ENCODE peak calls at places on chromosomes 11 and 22, in four cellular contexts. K, S, P and H are unnamed samples. For H3K36me3, the result is how much of the 10 kb centered on the place peaks cover.

GRCh38 chr11:118715837-118716260 is 36.4 kb upstream of the TREH start:
- DNase-seq in K (no peak), S (no peak), P (no peak), H (no peak)

GRCh38 chr11:134276396-134277175 is 407 bp downstream of the GLB1L3 start:
- DNase-seq in K (no peak), S (no peak), P (no peak), H (no peak)

GRCh38 chr11:88320149-88320559 is 17.4 kb downstream of the CTSC start:
- DNase-seq in K (no peak), S (no peak), P (no peak), H (peak)

GRCh38 chr11:95692526-95693270 is 96.9 kb downstream of the FAM76B start:
- DNase-seq in K (no peak), S (no peak), P (no peak), H (no peak)

GRCh38 chr11:87213444-87213843 is 175.7 kb downstream of the TMEM135 start:
- DNase-seq in K (no peak), S (no peak), P (no peak), H (no peak)

GRCh38 chr22:42967933-42968332 is 47.0 kb downstream of the PACSIN2 start:
- DNase-seq in K (peak), S (no peak), P (no peak), H (no peak)

GRCh38 chr11:19093976-19094375 is 23.0 kb upstream of the ZDHHC13 start:
- DNase-seq in K (no peak), S (peak), P (no peak), H (no peak)

GRCh38 chr22:28600546-28601143 is 79.0 kb downstream of the TTC28 start:
- DNase-seq in K (no peak), S (no peak), P (no peak), H (no peak)

GRCh38 chr11:83865636-83866461 is 579.7 kb upstream of the CCDC90B start:
- DNase-seq in K (no peak), S (no peak), P (no peak), H (no peak)

GRCh38 chr11:28674432-28675076 is 566.4 kb downstream of the METTL15 start:
- DNase-seq in K (no peak), S (peak), P (no peak), H (peak)
- TF ChIP-seq CTCF in K (no peak), S (peak), P (no peak), H (peak)

DNA sequence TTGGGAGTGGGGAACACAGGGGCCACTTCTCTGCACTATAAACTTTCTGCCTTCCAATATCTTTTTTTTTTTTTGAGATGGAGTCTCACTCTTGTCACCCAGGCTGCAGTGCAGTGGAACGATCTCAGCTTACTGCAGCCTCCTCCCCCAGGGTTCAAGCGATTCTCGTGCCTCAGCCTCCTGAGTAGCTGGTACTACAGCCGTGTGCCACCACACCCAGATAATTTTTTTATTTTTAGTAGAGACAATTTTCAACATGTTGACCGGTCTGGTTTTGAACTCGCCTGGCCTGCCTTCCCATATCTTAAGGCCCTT is 1.7 kb downstream of the SLC3A2 start:
- DNase-seq in K (no peak), S (no peak), P (no peak), H (no peak)
- H3K36me3 ChIP-seq in K (under half), S (half or more), P (under half), H (under half)

DNA sequence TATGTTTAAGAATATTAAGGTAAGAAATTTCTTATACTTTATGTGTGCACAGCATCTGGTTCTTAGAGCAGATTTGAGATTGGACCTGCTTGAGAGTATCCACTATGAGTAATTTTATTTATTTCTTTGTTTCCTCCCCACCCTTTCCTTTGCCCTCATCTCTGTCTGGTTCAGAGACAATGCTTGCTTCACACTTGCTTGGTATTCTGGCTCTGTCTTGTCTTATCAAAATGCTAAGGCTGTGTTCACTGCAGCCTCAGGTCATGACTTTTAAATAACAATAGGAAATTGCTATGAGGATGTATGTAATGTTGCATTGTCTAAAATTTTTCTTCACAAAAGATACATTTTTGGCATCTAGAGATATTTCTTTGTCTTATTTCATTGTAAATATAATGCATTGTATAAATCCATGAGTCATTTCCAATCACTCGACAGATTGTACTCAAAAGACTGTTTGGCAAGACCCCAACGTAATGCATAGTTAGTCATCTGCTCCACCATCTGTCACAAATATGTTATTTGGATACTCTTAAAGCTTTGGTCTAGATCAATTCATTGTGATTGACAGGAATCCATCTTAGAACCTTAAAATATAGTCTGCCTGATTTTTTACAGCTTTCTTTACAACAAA is 395.7 kb downstream of the AASDHPPT start:
- DNase-seq in K (no peak), S (no peak), P (no peak), H (no peak)
- TF ChIP-seq CTCF in K (no peak), S (no peak), P (no peak), H (no peak)

DNA sequence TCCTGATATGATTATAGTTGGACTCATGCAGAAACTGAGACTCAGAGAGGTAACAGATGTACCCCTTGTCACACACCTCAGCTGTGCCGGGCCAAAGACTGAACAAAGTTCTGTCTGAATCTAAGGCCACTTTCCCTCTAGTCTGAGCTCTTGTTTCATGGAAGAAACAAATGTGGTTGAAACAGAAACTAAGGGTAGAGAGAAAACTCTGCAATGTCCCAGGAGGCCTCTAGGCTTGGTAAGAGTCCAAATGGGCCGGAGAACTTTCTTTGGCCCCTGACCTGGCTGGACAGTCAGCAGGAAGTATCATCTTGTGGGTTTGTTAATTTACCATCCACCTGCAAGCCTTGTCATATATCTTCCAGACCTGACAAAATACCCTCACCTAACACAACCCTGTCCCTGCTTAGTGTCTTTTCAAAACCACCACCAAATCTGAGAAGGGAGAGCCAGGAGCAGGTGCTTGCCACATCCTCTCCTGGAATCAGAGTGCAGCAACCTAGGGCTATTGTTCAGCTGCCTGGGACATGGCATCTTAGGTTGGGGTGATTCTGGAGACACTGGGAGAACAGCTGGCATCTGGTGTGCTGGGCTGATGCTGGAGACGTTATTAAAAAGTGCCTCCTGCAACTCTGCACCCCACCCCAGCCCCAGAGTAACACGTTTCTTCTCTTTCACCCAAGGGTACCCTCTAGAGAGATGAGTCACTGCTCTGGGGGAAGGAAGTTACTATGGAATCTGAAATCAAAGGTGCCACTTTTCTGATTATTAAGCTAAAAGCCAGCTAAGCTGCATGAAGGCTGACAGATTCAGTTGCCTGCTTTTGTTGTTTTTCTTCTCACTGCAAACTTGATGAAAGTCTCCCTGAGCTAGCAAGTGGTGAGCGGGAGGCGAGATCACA is 126.3 kb upstream of the TIMP3 start:
- DNase-seq in K (no peak), S (no peak), P (no peak), H (no peak)
- H3K36me3 ChIP-seq in K (under half), S (under half), P (under half), H (under half)

DNA sequence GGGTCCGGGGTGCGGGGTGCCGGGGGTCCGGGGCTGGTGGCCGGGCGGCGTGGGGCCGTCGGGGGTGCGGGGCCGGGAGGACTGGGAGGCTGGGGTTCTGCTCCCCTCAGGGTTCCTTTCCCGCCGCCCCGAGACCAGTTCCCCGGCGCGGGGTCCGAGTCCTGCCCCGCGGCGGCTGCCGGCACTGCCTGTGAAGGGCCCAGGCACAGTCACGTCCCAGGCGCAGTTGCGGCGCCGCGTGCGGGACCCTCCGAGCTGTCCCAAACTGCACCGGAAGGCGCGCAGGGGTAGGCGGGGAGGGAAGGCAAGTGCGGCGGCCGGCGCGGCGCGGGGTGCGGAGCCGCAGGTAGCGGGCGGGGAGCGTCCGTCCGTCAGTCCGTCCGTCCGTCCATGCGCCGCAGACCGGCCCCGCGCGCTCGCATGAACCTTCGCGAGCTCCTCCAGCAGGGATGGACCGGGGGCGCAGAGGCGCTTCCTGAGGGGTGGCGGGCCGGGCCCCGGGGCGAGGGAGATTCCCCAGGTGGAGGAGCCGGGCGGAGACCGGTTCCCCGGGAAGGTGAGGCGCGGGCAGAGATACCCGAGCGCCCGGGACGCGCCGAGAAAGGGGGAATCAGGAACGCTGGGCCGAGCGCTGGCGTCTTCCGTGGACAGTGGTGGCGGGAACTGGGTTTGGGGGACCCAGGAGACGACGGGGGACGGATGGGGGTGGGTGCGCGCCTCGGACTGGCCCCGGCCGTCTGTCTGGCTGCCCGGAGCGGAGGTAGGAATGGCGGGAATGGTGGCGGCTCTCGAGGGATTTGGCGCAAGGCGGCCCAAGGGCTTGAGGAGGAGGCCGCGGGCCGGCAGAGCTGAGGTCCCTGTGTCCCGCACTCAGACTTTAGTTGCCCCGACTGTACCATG is 3.1 kb upstream of the ADORA2A start:
- DNase-seq in K (no peak), S (peak), P (no peak), H (no peak)
- TF ChIP-seq CTCF in K (no peak), S (no peak), P (no peak), H (no peak)

GRCh38 chr11:8094656-8095055 is 13.6 kb downstream of the TUB start:
- DNase-seq in K (no peak), S (no peak), P (no peak), H (no peak)
- H3K36me3 ChIP-seq in K (under half), S (under half), P (under half), H (under half)

DNA sequence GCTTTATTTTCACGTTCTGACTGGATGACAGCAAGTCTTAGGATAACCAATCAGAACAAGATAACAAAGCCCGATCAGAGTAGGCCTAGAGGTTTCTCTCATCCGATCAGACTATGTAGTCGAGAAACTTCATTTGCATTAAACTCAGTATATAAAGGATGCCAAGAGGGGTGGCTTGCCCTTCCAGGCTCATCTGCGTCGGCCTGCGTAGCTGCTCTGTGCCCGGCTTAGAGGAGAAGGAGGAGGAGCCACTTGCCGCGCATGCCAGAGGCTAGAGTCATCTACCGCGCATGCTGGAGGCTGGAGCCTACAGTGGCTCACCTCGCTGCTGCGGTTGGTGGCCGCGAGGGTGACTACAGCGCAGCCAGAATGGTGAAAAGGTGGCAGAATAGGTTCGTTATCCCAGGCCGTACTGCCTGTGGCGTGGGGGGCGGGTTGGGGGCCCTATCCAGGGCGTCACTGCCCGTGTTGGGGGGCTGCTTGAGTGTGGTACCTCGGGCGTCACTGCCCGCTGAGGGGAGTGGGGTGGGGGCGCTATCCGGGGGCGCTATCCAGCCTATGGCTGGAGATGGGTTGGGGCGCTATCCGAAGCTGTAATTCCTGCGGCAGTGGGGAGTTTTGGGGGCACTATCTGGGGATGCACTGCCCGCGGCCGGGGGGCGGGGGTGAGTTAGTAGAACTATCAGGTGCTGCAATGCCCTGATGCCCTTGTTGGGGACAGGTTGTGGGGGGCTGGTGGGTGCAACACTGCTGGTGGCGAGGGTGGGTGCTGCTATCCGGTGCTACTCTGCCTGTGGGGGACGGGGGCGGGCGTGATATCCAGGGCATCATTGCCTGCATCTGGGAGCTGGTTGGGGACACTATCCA is at the start of gene RFPL2:
- DNase-seq in K (peak), S (no peak), P (no peak), H (no peak)
- TF ChIP-seq CTCF in K (no peak), S (no peak), P (no peak), H (no peak)

GRCh38 chr11:63906087-63906486 is 10.9 kb downstream of the RCOR2 start:
- DNase-seq in K (no peak), S (no peak), P (no peak), H (no peak)

GRCh38 chr11:63905179-63905578 is 11.8 kb downstream of the RCOR2 start:
- DNase-seq in K (no peak), S (no peak), P (no peak), H (no peak)

GRCh38 chr11:63906585-63906984 is 10.4 kb downstream of the RCOR2 start:
- DNase-seq in K (no peak), S (no peak), P (no peak), H (no peak)

GRCh38 chr11:63903884-63904283 is 13.1 kb downstream of the RCOR2 start:
- DNase-seq in K (no peak), S (no peak), P (no peak), H (no peak)

GRCh38 chr11:63904743-63905142 is 12.2 kb downstream of the RCOR2 start:
- DNase-seq in K (no peak), S (no peak), P (no peak), H (no peak)
- H3K36me3 ChIP-seq in K (under half), S (under half), P (half or more), H (under half)

GRCh38 chr11:114586797-114587196 is 8.8 kb downstream of the NXPE4 start:
- DNase-seq in K (no peak), S (no peak), P (no peak), H (no peak)
- TF ChIP-seq CTCF in K (no peak), S (peak), P (no peak), H (peak)